ENCODE peak calls at places on chromosomes 7 and 10, in eight cellular contexts. O is A549, B is fibroblast of villous mesenchyme, F is kidney epithelial cell, Z is sigmoid colon, L is fibroblast of pulmonary artery, Y is hepatocyte, S is H1. T is an unnamed sample.

GRCh38 chr10:122374859-122375721 is 582 bp downstream of the PLEKHA1 start:
- DNase-seq in O (peak; percentile 49), B (peak; percentile 42), F (no peak), Z (peak; percentile 75), L (peak; percentile 42), Y (peak; percentile 85), S (no peak), T (peak; percentile 35)

GRCh38 chr10:31623466-31623865 is 304.4 kb downstream of the ZEB1 start:
- DNase-seq in O (no peak), B (peak; percentile 87), F (no peak), Z (peak; percentile 81), L (peak; percentile 65), Y (no peak), S (no peak), T (no peak)

GRCh38 chr7:473211-473734 is 46.4 kb downstream of the PDGFA start:
- DNase-seq in O (no peak), B (no peak), F (no peak), Z (peak; percentile 57), L (no peak), Y (no peak), S (no peak), T (peak; percentile 14)

GRCh38 chr10:130713731-130714130 is 577.5 kb downstream of the GLRX3 start:
- DNase-seq in O (no peak), B (no peak), F (no peak), Z (no peak), L (no peak), Y (no peak), S (no peak), T (no peak)

GRCh38 chr10:113148899-113149298 is 198.9 kb downstream of the TCF7L2 start:
- DNase-seq in O (no peak), B (no peak), F (no peak), Z (no peak), L (no peak), Y (no peak), S (no peak), T (no peak)

GRCh38 chr7:12032146-12032545 is 178.9 kb upstream of the TMEM106B start:
- DNase-seq in O (no peak), B (no peak), F (no peak), Z (no peak), L (no peak), Y (no peak), S (no peak), T (no peak)

GRCh38 chr10:114266521-114266920 is 27.5 kb downstream of the VWA2 start:
- DNase-seq in O (no peak), B (peak; percentile 34), F (no peak), Z (no peak), L (peak; percentile 62), Y (peak; percentile 34), S (no peak), T (no peak)

GRCh38 chr10:126468876-126469643 is 80.8 kb upstream of the ADAM12 start:
- DNase-seq in O (no peak), B (peak; percentile 49), F (no peak), Z (no peak), L (peak; percentile 18), Y (no peak), S (no peak), T (no peak)

GRCh38 chr7:155509725-155510551 is 36.4 kb downstream of the CNPY1 start:
- DNase-seq in O (no peak), B (no peak), F (no peak), Z (no peak), L (no peak), Y (no peak), S (peak; percentile 63), T (no peak)

DNA sequence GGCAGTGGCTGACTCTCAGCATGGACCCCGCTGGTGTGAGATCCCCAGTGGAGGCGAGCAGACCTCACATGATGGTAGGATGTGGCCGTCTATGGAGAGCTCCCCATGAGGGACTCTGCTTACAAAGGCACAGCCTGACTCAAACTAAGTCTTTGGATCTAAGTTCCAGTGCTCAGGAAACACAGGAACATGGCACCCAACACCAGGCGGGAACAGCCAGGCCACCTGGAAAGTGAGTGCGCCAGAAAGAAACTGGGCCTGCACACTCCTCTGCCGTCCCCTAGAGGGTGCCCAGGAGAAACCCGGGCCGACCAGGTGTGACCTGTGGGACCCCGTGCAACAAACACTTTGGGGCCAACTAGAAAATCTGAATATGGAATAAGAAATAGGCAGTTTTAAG is 10.0 kb downstream of the PITRM1 start:
- DNase-seq in O (no peak), B (no peak), F (no peak), Z (no peak), L (no peak), Y (no peak), S (no peak), T (no peak)
- TF ChIP-seq CTCF in O (no peak), B (peak; percentile 29), F (peak; percentile 10), Z (no peak), L (peak; percentile 16), Y (no peak), S (peak; percentile 68), T (no peak)

GRCh38 chr10:85642421-85643170 is 724.0 kb downstream of the GRID1 start:
- DNase-seq in O (peak; percentile 96), B (peak; percentile 46), F (peak; percentile 93), Z (no peak), L (peak; percentile 30), Y (peak; percentile 63), S (no peak), T (no peak)
- TF ChIP-seq CTCF in O (no peak), B (no peak), F (no peak), Z (no peak), L (no peak), Y (no peak), S (no peak), T (no peak)

DNA sequence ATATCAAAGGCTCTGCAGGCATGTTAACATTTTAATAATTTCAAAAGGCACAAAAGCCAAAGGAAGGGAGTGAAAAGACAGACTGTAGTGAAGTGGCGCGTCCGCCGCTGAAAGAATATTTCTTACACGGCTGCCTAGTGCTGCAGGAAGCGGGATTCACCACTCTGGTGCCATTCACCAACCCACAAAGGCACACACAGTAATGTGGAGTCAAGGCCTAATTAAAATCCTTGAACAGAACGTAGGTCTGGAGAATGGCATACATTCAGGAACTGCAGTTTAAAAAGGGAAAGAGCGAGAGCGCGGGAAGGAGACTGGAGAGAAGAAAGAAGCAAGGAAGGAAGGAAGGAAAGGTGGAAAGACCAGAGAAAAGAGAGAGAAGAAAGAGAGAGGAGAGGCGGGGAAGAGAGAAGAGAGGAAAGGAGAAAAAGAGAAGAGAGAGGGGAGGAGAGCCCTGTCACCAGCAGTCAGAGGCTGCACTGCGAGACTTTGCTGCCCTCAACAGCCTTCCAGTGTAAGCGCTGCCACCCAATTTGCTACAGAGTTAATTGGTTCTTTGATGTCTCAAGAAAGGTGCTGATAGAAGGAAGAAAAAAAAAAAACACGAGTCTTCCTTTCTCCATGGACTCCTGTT is 554.0 kb downstream of the MDFIC start:
- DNase-seq in O (no peak), B (no peak), F (no peak), Z (no peak), L (no peak), Y (peak; percentile 44), S (no peak), T (no peak)
- TF ChIP-seq CTCF in O (no peak), B (peak; percentile 10), F (peak; percentile 52), Z (no peak), L (no peak), Y (peak; percentile 46), S (peak; percentile 53), T (no peak)

GRCh38 chr10:129307141-129307540 is 159.9 kb upstream of the MGMT start:
- DNase-seq in O (no peak), B (no peak), F (peak; percentile 26), Z (no peak), L (peak; percentile 16), Y (no peak), S (no peak), T (no peak)
- TF ChIP-seq CTCF in O (no peak), B (no peak), F (no peak), Z (no peak), L (no peak), Y (no peak), S (no peak), T (no peak)

DNA sequence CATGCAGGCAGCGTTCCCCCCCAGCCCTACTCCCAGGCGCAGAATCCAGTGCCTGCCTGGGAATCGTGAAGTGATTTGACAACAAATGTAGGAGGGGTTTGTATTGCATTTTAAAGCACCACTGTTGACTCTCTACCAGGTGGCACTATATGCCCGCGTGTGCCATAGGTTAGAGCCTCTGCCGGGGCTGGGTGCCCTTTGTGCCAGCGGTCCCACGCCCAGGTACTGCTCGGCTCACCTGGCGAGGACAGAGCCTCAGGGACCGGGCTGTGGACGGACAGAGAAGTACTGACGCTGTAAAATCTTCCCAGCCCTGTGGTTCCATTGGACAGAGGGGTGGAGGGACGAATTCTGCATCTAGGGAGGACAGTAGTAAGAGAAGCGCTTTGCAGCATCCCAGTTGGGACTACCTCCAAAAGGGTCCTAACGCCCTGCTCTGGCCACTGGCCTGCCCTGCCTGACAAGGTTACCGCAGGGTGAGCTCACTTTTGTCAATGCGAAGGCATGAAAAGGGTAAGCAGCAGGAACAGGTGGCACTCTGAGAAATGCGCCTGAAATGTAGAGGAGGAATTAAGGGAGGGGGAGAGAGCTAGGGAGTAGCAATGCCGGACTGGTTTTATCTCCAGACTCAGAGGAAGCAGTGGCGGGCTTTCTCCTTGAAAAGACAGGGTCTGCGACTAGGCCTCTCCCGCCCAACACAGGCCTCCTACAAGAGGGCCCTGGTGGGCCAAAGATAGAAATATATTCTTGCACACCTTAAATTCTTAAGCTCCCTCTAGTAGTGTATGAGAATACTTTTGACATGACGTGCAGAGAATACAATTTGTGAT is 858 bp upstream of the CACNA2D1 start:
- DNase-seq in O (peak; percentile 80), B (no peak), F (no peak), Z (no peak), L (peak; percentile 10), Y (no peak), S (no peak), T (no peak)
- TF ChIP-seq CTCF in O (peak; percentile 36), B (no peak), F (no peak), Z (no peak), L (no peak), Y (no peak), S (peak; percentile 6), T (no peak)

DNA sequence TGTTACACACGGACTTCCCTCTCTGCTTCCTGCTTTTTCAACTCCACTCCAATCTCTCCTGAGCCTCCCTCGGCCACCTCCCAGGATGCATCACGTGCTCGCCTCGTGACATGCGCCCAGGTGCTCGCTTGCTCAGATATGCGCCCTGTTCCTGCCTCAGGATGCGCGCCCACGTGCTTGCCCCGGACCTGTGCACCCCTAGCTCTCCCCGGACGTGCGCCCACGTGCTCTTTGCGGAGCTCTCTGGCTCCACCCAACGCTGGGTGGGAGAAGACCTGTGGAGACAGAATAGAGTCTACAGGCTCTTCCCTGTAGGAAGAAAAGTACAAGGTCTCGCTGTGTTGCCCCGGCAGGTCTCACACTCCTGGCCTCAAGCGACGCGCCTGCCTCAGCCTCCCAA is 23.1 kb downstream of the PARD3 start:
- DNase-seq in O (no peak), B (no peak), F (no peak), Z (no peak), L (no peak), Y (no peak), S (no peak), T (no peak)
- TF ChIP-seq CTCF in O (no peak), B (no peak), F (no peak), Z (no peak), L (no peak), Y (no peak), S (no peak), T (no peak)